ENCODE peak calls at places on chromosomes 4 and X, in seven cellular contexts. W is suprapubic skin, N is sigmoid colon, Y is prostate gland, Q is transverse colon, C is HCT116, Z is stomach. K is an unnamed sample.

GRCh38 chrX:146055733-146056132 is 238.1 kb downstream of the SLITRK2 start:
- DNase-seq in N (no peak), C (no peak), Z (no peak), Y (no peak), W (no peak), Q (no peak), K (no peak)

GRCh38 chr4:159778298-159778697 is 675.4 kb downstream of the RAPGEF2 start:
- DNase-seq in Z (no peak), N (no peak), Y (no peak), Q (no peak), W (no peak), C (no peak), K (no peak)

GRCh38 chrX:19566359-19567141 is 51.2 kb upstream of the MAP3K15 start:
- DNase-seq in N (no peak), C (no peak), Q (peak), Z (no peak), Y (no peak), W (no peak), K (no peak)

GRCh38 chr4:55184600-55185523 is 59.5 kb upstream of the KDR start:
- DNase-seq in Y (peak), N (no peak), Q (peak), Z (peak), C (peak), W (no peak), K (no peak)

GRCh38 chrX:56804867-56805266 is 75.8 kb downstream of the NBDY start:
- DNase-seq in Q (no peak), Y (no peak), C (no peak), Z (no peak), W (no peak), N (no peak), K (no peak)

GRCh38 chr4:10721616-10722015 is 37.0 kb upstream of the CLNK start:
- DNase-seq in Z (no peak), C (no peak), W (no peak), Q (no peak), N (no peak), Y (no peak), K (no peak)

GRCh38 chr4:15303052-15303641 is 124.7 kb upstream of the C1QTNF7 start:
- DNase-seq in Z (no peak), C (no peak), N (no peak), W (no peak), Y (no peak), Q (no peak), K (no peak)

GRCh38 chr4:188660796-188661195 is 521.6 kb downstream of the TRIML1 start:
- DNase-seq in Y (no peak), Z (no peak), C (no peak), Q (no peak), N (no peak), W (no peak), K (no peak)

GRCh38 chr4:72977936-72978485 is 91.5 kb downstream of the COX18 start:
- DNase-seq in N (no peak), Y (no peak), Q (no peak), W (no peak), Z (no peak), C (no peak), K (no peak)

GRCh38 chrX:81195712-81196111 is 6.0 kb downstream of the HMGN5 start:
- DNase-seq in N (no peak), W (no peak), Y (peak), C (peak), Q (peak), Z (peak), K (no peak)

GRCh38 chr4:23323436-23323835 is 566.4 kb downstream of the PPARGC1A start:
- DNase-seq in Y (no peak), W (no peak), N (no peak), Q (no peak), C (no peak), Z (no peak), K (no peak)

GRCh38 chrX:48493890-48494364 is 14.9 kb upstream of the PORCN start:
- DNase-seq in C (peak), N (no peak), Z (peak), Y (no peak), Q (no peak), W (no peak), K (no peak)

GRCh38 chr4:181106410-181106809 is 1136.8 kb upstream of the TENM3 start:
- DNase-seq in W (no peak), Q (no peak), C (no peak), Y (no peak), N (no peak), Z (no peak), K (no peak)

GRCh38 chr4:107888237-107888636 is 43.1 kb upstream of the CYP2U1 start:
- DNase-seq in Z (no peak), Y (no peak), N (no peak), C (no peak), W (no peak), Q (no peak), K (no peak)

GRCh38 chr4:1195109-1195671 is 22.8 kb upstream of the SPON2 start:
- DNase-seq in N (peak), Z (peak), C (no peak), Y (no peak), Q (no peak), W (no peak), K (peak)

GRCh38 chr4:25378130-25378743 is 1.2 kb downstream of the ANAPC4 start:
- DNase-seq in Z (no peak), N (no peak), Y (no peak), W (no peak), Q (no peak), C (no peak), K (no peak)

GRCh38 chr4:1445716-1446445 is 39.6 kb upstream of the NKX1-1 start:
- DNase-seq in Q (no peak), Y (no peak), C (no peak), W (no peak), N (peak), Z (no peak), K (no peak)

GRCh38 chrX:119237526-119238035 is 1.5 kb downstream of the PGRMC1 start:
- DNase-seq in C (no peak), Z (no peak), Q (no peak), N (no peak), Y (no peak), W (no peak), K (no peak)

GRCh38 chr4:179124957-179125356 is 1682.7 kb upstream of the AGA start:
- DNase-seq in W (no peak), C (no peak), Y (no peak), Z (no peak), Q (no peak), N (no peak), K (no peak)

GRCh38 chrX:38561951-38562719 is 793 bp downstream of the TSPAN7 start:
- DNase-seq in Z (no peak), Y (peak), C (no peak), W (no peak), Q (peak), N (peak), K (no peak)

GRCh38 chr4:128516568-128516967 is 229.0 kb upstream of the PGRMC2 start:
- DNase-seq in Z (no peak), Y (no peak), W (no peak), Q (no peak), N (no peak), C (no peak), K (no peak)

GRCh38 chr4:68264875-68265565 is 19.5 kb upstream of the TMPRSS11B start:
- DNase-seq in W (no peak), Z (no peak), C (no peak), Q (no peak), Y (no peak), N (no peak), K (no peak)

GRCh38 chrX:53018627-53019026 is 30.0 kb upstream of the GPR173 start:
- DNase-seq in C (no peak), N (no peak), Y (no peak), W (no peak), Q (no peak), Z (no peak), K (no peak)

DNA sequence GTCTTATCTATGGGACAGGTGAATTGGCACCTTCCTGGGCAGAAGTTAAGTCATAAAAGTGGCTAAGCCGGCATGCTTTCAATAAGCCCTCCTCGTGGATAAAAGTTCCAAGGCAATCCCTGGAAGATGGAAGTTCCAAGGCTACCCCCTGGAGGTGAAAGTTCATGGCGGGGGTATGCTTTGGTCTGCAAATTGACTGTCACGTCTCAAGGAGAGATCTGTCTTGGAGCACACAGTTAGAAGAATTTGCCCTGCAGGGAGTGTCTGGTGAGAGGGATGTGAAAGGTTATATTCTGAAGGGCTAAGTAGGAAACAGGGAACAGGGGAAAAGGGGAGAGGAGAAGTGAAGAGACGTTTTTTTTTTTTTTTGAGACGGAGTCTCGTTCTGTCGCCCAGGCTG is 26.2 kb upstream of the GPR173 start:
- DNase-seq in Q (no peak), Z (no peak), N (no peak), C (no peak), W (no peak), Y (no peak), K (no peak)
- TF ChIP-seq POLR2A in Q (no peak), Z (no peak), N (no peak), C (no peak), W (no peak), Y (no peak), K (no peak)

DNA sequence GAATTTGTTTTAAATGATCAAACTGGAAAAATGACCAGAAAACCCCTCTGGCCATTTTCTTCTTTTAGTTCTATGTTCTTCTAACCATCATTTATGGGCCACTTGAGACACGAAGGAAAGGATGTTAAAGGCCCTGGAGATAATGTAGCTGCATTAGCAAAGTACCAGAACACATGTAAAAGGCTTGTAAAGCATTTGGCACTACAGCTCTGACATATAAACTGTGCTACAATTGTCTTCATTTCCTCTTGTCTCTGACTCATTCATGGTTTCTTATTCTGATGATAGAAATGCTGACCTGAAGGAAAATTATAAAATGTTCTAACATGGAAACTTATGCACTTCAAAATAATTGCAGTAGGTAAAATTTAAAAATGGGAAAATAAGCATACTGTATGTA is 388.7 kb downstream of the FAT4 start:
- DNase-seq in W (no peak), Y (no peak), N (no peak), C (no peak), Z (no peak), Q (no peak), K (no peak)
- TF ChIP-seq POLR2AphosphoS5 in W (no peak), Y (no peak), N (no peak), C (no peak), Z (no peak), Q (no peak), K (no peak)

GRCh38 chrX:13128104-13128503 is 83.7 kb upstream of the FAM9C start:
- DNase-seq in N (no peak), Y (no peak), W (no peak), C (no peak), Q (no peak), Z (no peak), K (no peak)
- TF ChIP-seq POLR2A in N (no peak), Y (no peak), W (no peak), C (no peak), Q (no peak), Z (no peak), K (no peak)

DNA sequence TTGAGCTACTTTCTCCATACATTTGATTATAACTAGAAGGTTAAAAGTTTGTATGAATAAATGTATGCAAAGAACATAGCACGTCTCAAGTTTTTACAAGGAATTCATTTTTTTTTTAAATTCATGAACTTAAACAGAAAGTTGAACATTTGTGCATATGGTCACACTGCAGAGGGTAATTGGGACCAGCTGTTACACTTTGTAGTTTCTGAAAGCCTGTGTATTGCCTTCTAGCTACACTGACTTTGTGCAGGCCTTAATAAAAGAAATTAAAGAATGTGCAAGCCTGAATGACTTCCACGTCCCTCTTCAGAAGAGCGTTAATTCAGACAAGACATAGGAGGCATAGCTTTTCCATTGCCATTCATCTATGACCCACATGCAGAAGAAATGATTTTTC is 153.1 kb upstream of the PCDH18 start:
- DNase-seq in W (no peak), C (no peak), Q (no peak), Z (no peak), N (no peak), Y (no peak), K (no peak)
- TF ChIP-seq POLR2AphosphoS5 in W (no peak), C (no peak), Q (no peak), Z (no peak), N (no peak), Y (no peak), K (no peak)

GRCh38 chr4:41933997-41934812 is 1.0 kb upstream of the TMEM33 start:
- DNase-seq in Y (no peak), N (no peak), W (no peak), C (peak), Q (no peak), Z (no peak), K (no peak)
- TF ChIP-seq POLR2A in Y (no peak), N (no peak), W (no peak), C (no peak), Q (no peak), Z (no peak), K (no peak)

DNA sequence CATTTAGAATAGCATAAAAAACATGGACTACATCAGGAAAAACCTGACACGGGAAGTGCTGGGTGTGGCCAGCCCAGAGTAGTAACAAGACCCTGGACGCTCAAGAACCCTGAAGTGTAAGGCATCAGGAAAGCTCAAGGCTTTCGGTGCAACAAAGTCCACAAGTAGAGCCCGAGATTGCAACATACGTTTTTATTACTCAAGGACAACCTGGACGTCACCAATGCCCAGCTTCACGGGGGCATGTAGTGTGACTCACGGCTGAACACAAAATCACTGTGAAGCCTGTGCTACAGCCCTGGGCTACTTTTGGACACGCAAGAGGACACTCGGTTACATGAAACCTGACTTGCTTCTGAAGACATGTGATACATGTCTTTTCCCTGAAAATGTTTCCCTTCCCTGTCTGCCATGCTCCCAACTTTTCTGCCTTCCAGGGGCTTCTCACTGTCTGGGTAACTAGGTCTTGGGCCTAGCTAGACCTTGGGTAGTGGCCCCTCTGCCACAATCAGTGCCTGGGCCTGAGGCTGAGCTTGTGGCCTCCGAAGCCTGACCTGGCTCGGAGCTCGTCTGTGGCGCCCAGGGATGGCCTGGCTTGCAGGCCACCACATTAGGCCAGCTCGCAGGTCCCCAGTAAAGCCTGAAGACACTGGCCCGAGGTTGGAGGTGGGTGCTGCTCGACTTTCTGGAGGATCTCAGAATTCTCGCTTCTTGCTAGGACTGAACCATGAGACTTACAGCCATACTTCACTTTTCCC is 9.2 kb downstream of the IRAK1 start:
- DNase-seq in C (no peak), W (no peak), Y (no peak), Q (no peak), Z (no peak), N (no peak), K (no peak)
- TF ChIP-seq POLR2AphosphoS5 in C (no peak), W (no peak), Y (no peak), Q (no peak), Z (no peak), N (no peak), K (no peak)

GRCh38 chrX:30874851-30875250 is 14.2 kb downstream of the TAB3 start:
- DNase-seq in W (no peak), C (no peak), Q (no peak), Y (no peak), Z (no peak), N (no peak), K (no peak)

GRCh38 chrX:30880058-30880457 is 9.0 kb downstream of the TAB3 start:
- DNase-seq in Y (no peak), Z (no peak), C (no peak), N (no peak), W (no peak), Q (no peak), K (no peak)

GRCh38 chrX:30875957-30876356 is 13.1 kb downstream of the TAB3 start:
- DNase-seq in W (no peak), Z (no peak), Y (no peak), C (no peak), N (no peak), Q (no peak), K (no peak)

GRCh38 chrX:30881390-30881789 is 7.7 kb downstream of the TAB3 start:
- DNase-seq in C (no peak), N (no peak), Y (no peak), Z (no peak), Q (no peak), W (no peak), K (no peak)

GRCh38 chrX:30876367-30876766 is 12.7 kb downstream of the TAB3 start:
- DNase-seq in Z (no peak), N (no peak), Q (no peak), W (no peak), C (no peak), Y (no peak), K (no peak)
- TF ChIP-seq POLR2A in Z (no peak), N (no peak), Q (no peak), W (no peak), C (no peak), Y (no peak), K (no peak)

GRCh38 chr4:104235966-104236365 is 258.7 kb downstream of the CXXC4 start:
- DNase-seq in W (no peak), N (no peak), C (no peak), Q (no peak), Y (no peak), Z (no peak), K (no peak)
- TF ChIP-seq POLR2AphosphoS5 in W (no peak), N (no peak), C (no peak), Q (no peak), Y (no peak), Z (no peak), K (no peak)

DNA sequence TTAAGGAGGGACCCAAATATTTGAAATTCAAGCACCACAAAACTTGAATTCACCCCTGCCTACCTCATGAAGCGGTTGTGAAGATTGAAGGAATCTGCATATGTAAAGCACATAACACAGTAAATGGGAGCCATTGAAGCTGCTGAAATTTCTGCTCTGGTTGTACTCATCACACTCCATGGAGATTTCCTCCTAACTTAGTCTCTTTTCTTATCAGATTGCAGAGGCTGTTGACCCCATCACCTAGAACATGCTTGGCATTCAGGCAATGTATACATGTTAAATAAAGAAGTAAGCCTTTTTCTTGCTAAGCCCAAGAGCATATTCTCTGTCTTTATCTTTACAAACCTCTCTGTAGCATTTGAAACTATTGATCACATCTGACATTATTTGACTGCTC is 104.9 kb upstream of the TNIP3 start:
- DNase-seq in Q (no peak), N (no peak), W (no peak), C (no peak), Y (no peak), Z (no peak), K (no peak)
- TF ChIP-seq POLR2A in Q (no peak), N (no peak), W (no peak), C (no peak), Y (no peak), Z (no peak), K (no peak)

K was measured in GM12892.